ENCODE peak calls at places on chromosome 3, in six cellular contexts. U is heart left ventricle, O is A549, T is heart right ventricle, L is cardiac muscle cell, S is gastrocnemius medialis. P is an unnamed sample.

GRCh38 chr3:106945435-106945834 is 431.8 kb upstream of the CCDC54 start:
- DNase-seq in U (no peak), S (no peak), L (peak; percentile 58), T (no peak), O (no peak), P (no peak)

GRCh38 chr3:183278479-183279088 is 25.5 kb downstream of the B3GNT5 start:
- DNase-seq in O (no peak), U (no peak), T (no peak), L (no peak), S (no peak), P (no peak)

GRCh38 chr3:45345849-45346535 is 42.4 kb upstream of the LARS2 start:
- DNase-seq in S (no peak), O (no peak), T (no peak), L (no peak), U (no peak), P (no peak)

GRCh38 chr3:61371123-61371522 is 119.9 kb upstream of the FHIT start:
- DNase-seq in S (no peak), U (no peak), O (peak; percentile 3), L (peak; percentile 9), T (no peak), P (no peak)

GRCh38 chr3:78927787-78928186 is 840.0 kb downstream of the ROBO1 start:
- DNase-seq in T (no peak), L (no peak), S (no peak), O (no peak), U (no peak), P (no peak)

GRCh38 chr3:13572926-13573623 is 24.1 kb downstream of the FBLN2 start:
- DNase-seq in O (no peak), L (no peak), S (no peak), U (no peak), T (no peak), P (no peak)

GRCh38 chr3:115667175-115668065 is 44.1 kb downstream of the GAP43 start:
- DNase-seq in S (no peak), T (no peak), U (no peak), L (no peak), O (no peak), P (no peak)

GRCh38 chr3:174035317-174035886 is 637.9 kb downstream of the NLGN1 start:
- DNase-seq in T (no peak), O (no peak), S (no peak), L (peak; percentile 5), U (no peak), P (no peak)

GRCh38 chr3:50612234-50612972 is 829 bp upstream of the CISH start:
- DNase-seq in U (no peak), L (peak; percentile 34), O (no peak), T (peak; percentile 48), S (no peak), P (no peak)

GRCh38 chr3:157104521-157104920 is 55.4 kb downstream of the CCNL1 start:
- DNase-seq in U (no peak), S (no peak), O (no peak), T (no peak), L (no peak), P (no peak)

GRCh38 chr3:146646251-146646650 is 41.1 kb upstream of the PLSCR5 start:
- DNase-seq in O (no peak), T (no peak), U (no peak), L (no peak), S (no peak), P (no peak)

GRCh38 chr3:60610441-60611112 is 640.7 kb downstream of the FHIT start:
- DNase-seq in U (peak; percentile 76), O (no peak), T (peak; percentile 27), L (peak; percentile 50), S (peak; percentile 63), P (peak; percentile 42)

GRCh38 chr3:877001-877400 is 215.8 kb upstream of the CNTN6 start:
- DNase-seq in U (no peak), L (no peak), O (no peak), S (no peak), T (no peak), P (no peak)

GRCh38 chr3:181879926-181880325 is 168.2 kb downstream of the SOX2 start:
- DNase-seq in S (no peak), U (no peak), O (no peak), L (peak; percentile 11), T (no peak), P (no peak)

GRCh38 chr3:2870714-2871353 is 239.3 kb downstream of the IL5RA start:
- DNase-seq in S (no peak), L (no peak), O (no peak), U (no peak), T (no peak), P (no peak)

GRCh38 chr3:133575121-133575520 is 1.6 kb downstream of the CDV3 start:
- DNase-seq in O (no peak), S (no peak), T (no peak), U (no peak), L (no peak), P (no peak)

GRCh38 chr3:19213608-19214220 is 65.4 kb downstream of the KCNH8 start:
- DNase-seq in L (no peak), S (no peak), O (no peak), U (no peak), T (no peak), P (no peak)

GRCh38 chr3:183824761-183825379 is 507 bp downstream of the MAP6D1 start:
- DNase-seq in T (no peak), S (no peak), U (no peak), O (peak; percentile 23), L (peak; percentile 9), P (no peak)

GRCh38 chr3:60582285-60582684 is 669.0 kb downstream of the FHIT start:
- DNase-seq in L (peak; percentile 1), T (no peak), S (no peak), O (no peak), U (no peak), P (no peak)

DNA sequence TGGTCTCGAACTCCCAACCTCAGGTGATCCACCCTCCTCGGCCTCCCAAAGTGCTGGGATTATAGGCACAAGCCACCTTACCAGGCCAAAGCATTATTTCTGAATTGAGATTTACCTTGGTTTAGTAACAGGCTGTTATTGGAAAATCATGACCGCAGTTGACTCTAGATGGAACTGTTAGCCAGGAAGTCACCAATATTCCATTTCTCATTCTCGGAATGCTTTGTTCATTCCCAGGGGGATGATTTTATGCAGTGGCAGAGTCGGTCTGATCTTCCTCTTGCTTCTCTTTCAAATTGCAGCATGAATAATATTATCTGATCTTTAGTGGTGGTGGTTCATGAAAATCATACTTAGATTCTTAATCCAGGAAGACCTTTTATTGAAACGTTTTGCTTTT is 195.5 kb upstream of the MBNL1 start:
- DNase-seq in T (no peak), O (no peak), L (peak; percentile 69), S (no peak), U (no peak), P (no peak)
- TF ChIP-seq CTCF in T (no peak), O (no peak), L (peak; percentile 13), S (no peak), U (peak; percentile 19), P (peak; percentile 18)

GRCh38 chr3:40173291-40173710 is 136.2 kb upstream of the EIF1B start:
- DNase-seq in U (no peak), T (no peak), O (no peak), L (no peak), S (no peak), P (no peak)

GRCh38 chr3:40172560-40172959 is 136.9 kb upstream of the EIF1B start:
- DNase-seq in O (no peak), T (no peak), U (no peak), L (no peak), S (no peak), P (no peak)

GRCh38 chr3:40179016-40179415 is 130.5 kb upstream of the EIF1B start:
- DNase-seq in S (peak; percentile 32), O (peak; percentile 31), U (peak; percentile 56), T (peak; percentile 61), L (peak; percentile 81), P (peak; percentile 13)

GRCh38 chr3:40181182-40181581 is 128.3 kb upstream of the EIF1B start:
- DNase-seq in L (no peak), U (no peak), O (no peak), S (no peak), T (no peak), P (no peak)

GRCh38 chr3:40178012-40178594 is 131.4 kb upstream of the EIF1B start:
- DNase-seq in T (no peak), O (no peak), S (no peak), L (no peak), U (no peak), P (no peak)
- H3K4me1 ChIP-seq in T (peaks cover 16% of the 10 kb centered on the region), O (no peaks in the 10 kb centered on the region), S (peaks cover 5% of the 10 kb centered on the region), L (no peaks in the 10 kb centered on the region), U (peaks cover 4% of the 10 kb centered on the region), P (no peaks in the 10 kb centered on the region)

GRCh38 chr3:80521081-80521480 is 753.3 kb upstream of the ROBO1 start:
- DNase-seq in T (no peak), S (no peak), L (no peak), U (no peak), O (no peak), P (no peak)

GRCh38 chr3:80519436-80519835 is 751.6 kb upstream of the ROBO1 start:
- DNase-seq in O (no peak), T (no peak), L (no peak), U (no peak), S (no peak), P (no peak)
- TF ChIP-seq CTCF in O (no peak), T (no peak), L (no peak), U (no peak), S (no peak), P (no peak)

DNA sequence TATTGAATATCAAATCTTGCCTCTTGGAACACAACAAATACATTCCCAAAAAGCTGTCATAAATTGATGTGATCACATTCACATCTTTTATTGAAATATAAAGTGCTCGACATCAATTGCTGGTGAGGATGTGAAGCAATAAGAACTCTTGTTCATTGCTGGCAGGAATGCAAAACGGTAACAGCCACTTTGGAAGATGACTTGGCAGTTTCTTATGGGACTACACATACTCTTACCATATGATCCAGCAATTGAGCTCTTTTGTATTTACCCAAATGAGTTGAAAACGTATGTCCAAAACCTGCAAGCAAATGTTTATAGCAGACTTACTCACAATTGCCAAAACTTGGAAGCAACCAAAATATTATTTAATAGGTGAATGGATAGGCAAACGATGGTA is 235.0 kb downstream of the CACNA2D3 start:
- DNase-seq in O (no peak), T (no peak), L (no peak), S (no peak), U (no peak), P (no peak)
- H3K4me1 ChIP-seq in O (no peaks in the 10 kb centered on the region), T (peaks cover 61% of the 10 kb centered on the region), L (peaks cover 8% of the 10 kb centered on the region), S (peaks cover 56% of the 10 kb centered on the region), U (peaks cover 30% of the 10 kb centered on the region), P (peaks cover 73% of the 10 kb centered on the region)

GRCh38 chr3:134938024-134938525 is 143.0 kb downstream of the EPHB1 start:
- DNase-seq in S (no peak), L (no peak), U (no peak), T (no peak), O (no peak), P (no peak)
- TF ChIP-seq CTCF in S (no peak), L (no peak), U (no peak), T (no peak), O (no peak), P (no peak)

P was measured in thoracic aorta.